ENCODE peak calls at places on chromosomes 13 and 19, in six cellular contexts. V, F, Y, G, D and S are unnamed samples.
A peak's percentile ranks its signal among the peaks of the same experiment; 100 is the strongest.

GRCh38 chr13:50575138-50575537 is 268.4 kb downstream of the DLEU7 start:
- DNase-seq in V (no peak), G (no peak), F (no peak), Y (no peak), D (no peak), S (no peak)

GRCh38 chr13:66312312-66313087 is 917.6 kb downstream of the PCDH9 start:
- DNase-seq in D (no peak), V (no peak), Y (peak; percentile 92), F (peak; percentile 42), G (no peak), S (peak; percentile 71)

GRCh38 chr19:1884719-1885334 is 469 bp downstream of the ABHD17A start:
- DNase-seq in V (no peak), G (no peak), Y (no peak), F (no peak), D (no peak), S (no peak)

GRCh38 chr13:113794086-113794485 is 35.1 kb downstream of the TMEM255B start:
- DNase-seq in G (no peak), Y (no peak), V (no peak), F (no peak), D (no peak), S (no peak)

GRCh38 chr13:97921146-97921776 is 32.2 kb upstream of the IPO5 start:
- DNase-seq in V (no peak), Y (no peak), F (peak; percentile 70), G (no peak), D (no peak), S (no peak)

GRCh38 chr13:104357672-104358314 is 1291.6 kb upstream of the SLC10A2 start:
- DNase-seq in D (no peak), V (no peak), G (no peak), F (no peak), Y (no peak), S (no peak)

GRCh38 chr19:38389101-38389925 is 816 bp downstream of the SPRED3 start:
- DNase-seq in V (no peak), G (peak; percentile 66), Y (peak; percentile 72), D (peak; percentile 53), F (peak; percentile 69), S (peak; percentile 85)

GRCh38 chr19:11539495-11540365 is 1.1 kb downstream of the CNN1 start:
- DNase-seq in G (no peak), F (no peak), V (peak; percentile 88), D (peak; percentile 52), Y (peak; percentile 28), S (no peak)

GRCh38 chr19:54192972-54193371 is 1.9 kb downstream of the TSEN34 start:
- DNase-seq in Y (no peak), G (no peak), V (no peak), D (no peak), F (no peak), S (no peak)

GRCh38 chr19:54189668-54190502 is 505 bp upstream of the MBOAT7 start:
- DNase-seq in F (peak; percentile 100), Y (peak; percentile 100), G (peak; percentile 100), D (peak; percentile 100), V (peak; percentile 100), S (peak; percentile 100)

GRCh38 chr19:54191671-54192453 is 754 bp downstream of the TSEN34 start:
- DNase-seq in F (no peak), D (no peak), G (no peak), Y (no peak), V (no peak), S (no peak)

GRCh38 chr19:54190503-54190941 is 586 bp upstream of the TSEN34 start:
- DNase-seq in V (peak; percentile 100), G (peak; percentile 99), F (peak; percentile 99), Y (peak; percentile 99), D (peak; percentile 99), S (peak; percentile 100)

GRCh38 chr19:54190942-54191670 is at the start of gene TSEN34:
- DNase-seq in Y (peak; percentile 64), V (peak; percentile 52), D (peak; percentile 91), G (peak; percentile 84), F (peak; percentile 44), S (peak; percentile 87)
- TF ChIP-seq CTCF in Y (no peak), V (no peak), D (no peak), G (no peak), F (no peak), S (no peak)

DNA sequence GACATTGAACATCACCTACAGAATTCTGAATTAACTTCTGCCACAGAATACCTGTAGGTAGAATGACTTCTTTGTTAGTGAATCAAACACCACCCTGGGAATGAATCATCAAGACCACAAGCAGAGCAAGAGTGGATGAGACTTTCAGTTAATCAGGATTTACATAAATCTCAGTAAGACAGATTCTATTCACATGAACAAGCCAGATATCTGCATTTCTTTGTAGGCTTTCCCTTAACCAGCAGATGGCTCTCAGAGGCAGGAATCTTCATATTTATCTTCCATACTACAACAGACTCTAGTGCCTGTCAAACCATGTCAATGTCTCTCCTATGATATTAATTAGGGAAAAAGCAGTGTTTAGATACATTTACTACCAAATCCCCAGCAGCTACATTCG is 412.1 kb downstream of the KLF12 start:
- DNase-seq in V (no peak), F (peak; percentile 36), G (peak; percentile 94), D (no peak), Y (peak; percentile 75), S (peak; percentile 64)
- TF ChIP-seq CTCF in V (no peak), F (peak; percentile 56), G (peak; percentile 43), D (no peak), Y (peak; percentile 51), S (peak; percentile 37)

DNA sequence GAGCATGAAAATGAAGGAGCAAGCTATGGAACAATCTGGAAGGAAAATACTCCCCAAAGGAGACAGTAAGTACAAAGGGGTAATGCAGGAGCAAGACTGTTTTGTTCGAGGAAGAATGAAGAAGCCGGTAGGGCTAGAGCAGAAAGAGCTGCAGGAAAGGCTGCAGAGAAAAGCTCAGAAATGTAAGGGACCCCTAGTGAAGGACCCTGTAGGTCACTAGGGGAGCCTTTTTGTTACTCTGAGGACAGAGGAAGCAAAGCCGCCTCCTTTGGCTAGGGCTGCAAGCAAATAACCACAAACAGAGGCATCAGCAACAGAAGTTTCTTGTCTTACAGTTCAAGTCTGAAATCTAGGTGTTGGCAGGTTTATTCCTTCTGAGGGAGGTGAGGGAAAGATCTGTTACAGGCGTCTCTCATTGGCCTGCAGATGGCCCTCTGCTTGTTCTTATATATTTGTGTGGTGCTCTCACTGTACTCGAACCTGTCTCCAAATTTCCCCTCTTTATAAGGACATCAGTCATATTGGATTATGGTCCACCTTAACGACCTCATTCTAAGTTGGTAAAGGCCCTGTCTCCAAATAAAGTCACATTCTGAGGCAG is 362.3 kb downstream of the COG6 start:
- DNase-seq in D (no peak), V (no peak), Y (no peak), F (no peak), G (no peak), S (no peak)
- TF ChIP-seq CTCF in D (no peak), V (no peak), Y (no peak), F (no peak), G (no peak), S (no peak)

GRCh38 chr19:30000862-30001261 is 58.8 kb downstream of the URI1 start:
- DNase-seq in V (no peak), D (no peak), G (no peak), Y (no peak), F (no peak), S (no peak)

GRCh38 chr19:30003862-30004261 is 61.8 kb downstream of the URI1 start:
- DNase-seq in D (no peak), G (no peak), V (no peak), F (no peak), Y (no peak), S (no peak)

GRCh38 chr19:29999490-29999889 is 57.5 kb downstream of the URI1 start:
- DNase-seq in G (no peak), V (no peak), Y (no peak), D (no peak), F (no peak), S (no peak)

GRCh38 chr19:30001301-30001700 is 59.3 kb downstream of the URI1 start:
- DNase-seq in G (no peak), Y (no peak), F (no peak), V (no peak), D (no peak), S (no peak)

GRCh38 chr19:30001794-30002193 is 59.8 kb downstream of the URI1 start:
- DNase-seq in Y (peak; percentile 4), G (no peak), V (no peak), F (no peak), D (no peak), S (peak; percentile 1)
- TF ChIP-seq CTCF in Y (peak; percentile 60), G (no peak), V (no peak), F (no peak), D (no peak), S (no peak)

DNA sequence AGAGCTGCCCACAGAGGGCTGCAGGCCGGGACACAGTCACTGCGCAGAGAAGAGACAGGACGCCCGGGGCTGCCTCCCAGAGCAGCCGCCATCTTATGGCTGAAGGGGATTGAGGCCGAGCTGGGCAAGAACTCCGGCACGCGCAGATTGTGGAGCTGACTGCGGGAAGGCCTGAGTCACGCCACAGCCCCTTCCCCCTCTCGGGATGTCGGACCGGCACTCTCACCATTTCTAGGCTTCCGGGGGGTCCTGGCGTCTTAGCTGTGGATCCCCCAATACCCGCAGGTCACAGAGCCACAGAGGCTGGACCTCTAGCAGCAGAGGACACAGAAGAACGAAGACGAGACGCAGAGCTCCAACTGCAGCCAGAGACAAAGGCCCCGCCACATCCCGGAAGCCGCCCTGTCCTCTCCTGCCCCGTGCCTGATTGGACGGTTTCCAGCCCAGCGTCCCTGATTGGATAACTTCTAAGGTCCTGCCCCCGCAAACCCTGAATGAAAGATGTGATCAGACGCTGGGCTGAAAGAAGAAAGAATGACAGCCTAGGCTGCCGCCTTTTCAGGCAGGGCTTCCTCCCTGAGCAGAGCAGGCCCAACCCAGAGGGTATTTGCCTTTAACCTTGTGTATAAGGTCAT is at the start of gene ZNF43:
- DNase-seq in F (peak; percentile 93), D (peak; percentile 99), G (peak; percentile 92), V (peak; percentile 98), Y (peak; percentile 97), S (no peak)
- TF ChIP-seq CTCF in F (no peak), D (no peak), G (no peak), V (no peak), Y (no peak), S (no peak)